ENCODE peak calls at places on chromosomes 2 and 18, in five cellular contexts. One of them, this sample, is unnamed. For H3K4me1, the result is how much of the 10 kb centered on the place peaks cover.

GRCh38 chr2:224892574-224893204 is 149.6 kb downstream of the DOCK10 start:
- DNase-seq in adipocyte: no peak
- DNase-seq in GM23248: peak
- DNase-seq in astrocyte: no peak
- DNase-seq in neural progenitor cell: peak
- DNase-seq in this sample: peak

GRCh38 chr2:38737925-38738324 is 13.2 kb downstream of the SRSF7 start:
- DNase-seq in adipocyte: no peak
- DNase-seq in GM23248: no peak
- DNase-seq in astrocyte: no peak
- DNase-seq in neural progenitor cell: no peak
- DNase-seq in this sample: no peak

GRCh38 chr2:15708865-15709820 is 117.5 kb downstream of the DDX1 start:
- DNase-seq in adipocyte: no peak
- DNase-seq in GM23248: no peak
- DNase-seq in astrocyte: no peak
- DNase-seq in neural progenitor cell: no peak
- DNase-seq in this sample: no peak

GRCh38 chr18:28116461-28116860 is 60.5 kb downstream of the CDH2 start:
- DNase-seq in adipocyte: no peak
- DNase-seq in GM23248: no peak
- DNase-seq in astrocyte: no peak
- DNase-seq in neural progenitor cell: no peak
- DNase-seq in this sample: no peak

GRCh38 chr18:69469444-69469919 is 68.8 kb downstream of the DOK6 start:
- DNase-seq in adipocyte: no peak
- DNase-seq in GM23248: peak
- DNase-seq in astrocyte: no peak
- DNase-seq in neural progenitor cell: peak
- DNase-seq in this sample: peak

GRCh38 chr2:227147023-227147422 is 17.0 kb downstream of the COL4A4 start:
- DNase-seq in adipocyte: no peak
- DNase-seq in GM23248: peak
- DNase-seq in astrocyte: peak
- DNase-seq in neural progenitor cell: no peak
- DNase-seq in this sample: no peak

GRCh38 chr2:75466708-75467311 is 93.9 kb downstream of the EVA1A start:
- DNase-seq in adipocyte: peak
- DNase-seq in GM23248: peak
- DNase-seq in astrocyte: no peak
- DNase-seq in neural progenitor cell: peak
- DNase-seq in this sample: peak

GRCh38 chr2:212032032-212032431 is 506.6 kb downstream of the ERBB4 start:
- DNase-seq in adipocyte: peak
- DNase-seq in GM23248: peak
- DNase-seq in astrocyte: peak
- DNase-seq in neural progenitor cell: no peak
- DNase-seq in this sample: no peak

GRCh38 chr2:168526641-168527040 is 70.6 kb downstream of the CERS6 start:
- DNase-seq in adipocyte: no peak
- DNase-seq in GM23248: peak
- DNase-seq in astrocyte: no peak
- DNase-seq in neural progenitor cell: no peak
- DNase-seq in this sample: no peak

GRCh38 chr18:8610442-8610801 is 1.2 kb downstream of the RAB12 start:
- DNase-seq in adipocyte: peak
- DNase-seq in GM23248: peak
- DNase-seq in astrocyte: no peak
- DNase-seq in neural progenitor cell: peak
- DNase-seq in this sample: no peak

GRCh38 chr2:133130548-133131246 is 437.6 kb downstream of the NCKAP5 start:
- DNase-seq in adipocyte: peak
- DNase-seq in GM23248: peak
- DNase-seq in astrocyte: peak
- DNase-seq in neural progenitor cell: no peak
- DNase-seq in this sample: no peak

GRCh38 chr2:95320986-95321767 is 24.0 kb downstream of the KCNIP3 start:
- DNase-seq in adipocyte: peak
- DNase-seq in GM23248: peak
- DNase-seq in astrocyte: no peak
- DNase-seq in neural progenitor cell: no peak
- DNase-seq in this sample: no peak

GRCh38 chr18:74496508-74497307 is 545 bp downstream of the CNDP2 start:
- DNase-seq in adipocyte: peak
- DNase-seq in GM23248: peak
- DNase-seq in astrocyte: peak
- DNase-seq in neural progenitor cell: peak
- DNase-seq in this sample: peak

GRCh38 chr2:110891626-110892025 is 159.3 kb downstream of the ACOXL start:
- DNase-seq in adipocyte: no peak
- DNase-seq in GM23248: no peak
- DNase-seq in astrocyte: no peak
- DNase-seq in neural progenitor cell: no peak
- DNase-seq in this sample: no peak

GRCh38 chr2:28979576-28980366 is 1.3 kb upstream of the TOGARAM2 start:
- DNase-seq in adipocyte: no peak
- DNase-seq in GM23248: no peak
- DNase-seq in astrocyte: no peak
- DNase-seq in neural progenitor cell: no peak
- DNase-seq in this sample: no peak

GRCh38 chr2:200618590-200619021 is 32.8 kb downstream of the AOX1 start:
- DNase-seq in adipocyte: peak
- DNase-seq in GM23248: peak
- DNase-seq in astrocyte: no peak
- DNase-seq in neural progenitor cell: peak
- DNase-seq in this sample: no peak

GRCh38 chr2:198930170-198930569 is 527.6 kb downstream of the SATB2 start:
- DNase-seq in adipocyte: no peak
- DNase-seq in GM23248: peak
- DNase-seq in astrocyte: no peak
- DNase-seq in neural progenitor cell: peak
- DNase-seq in this sample: peak

GRCh38 chr2:51705418-51705817 is 673.5 kb upstream of the NRXN1 start:
- DNase-seq in adipocyte: no peak
- DNase-seq in GM23248: no peak
- DNase-seq in astrocyte: no peak
- DNase-seq in neural progenitor cell: no peak
- DNase-seq in this sample: no peak

GRCh38 chr2:158619496-158619895 is 162.7 kb downstream of the PKP4 start:
- DNase-seq in adipocyte: peak
- DNase-seq in GM23248: peak
- DNase-seq in astrocyte: peak
- DNase-seq in neural progenitor cell: peak
- DNase-seq in this sample: no peak

GRCh38 chr18:72674710-72675109 is 130.6 kb upstream of the CBLN2 start:
- DNase-seq in adipocyte: no peak
- DNase-seq in GM23248: peak
- DNase-seq in astrocyte: no peak
- DNase-seq in neural progenitor cell: no peak
- DNase-seq in this sample: no peak

GRCh38 chr2:157468931-157469708 is 25.2 kb upstream of the CYTIP start:
- DNase-seq in adipocyte: peak
- DNase-seq in GM23248: peak
- DNase-seq in astrocyte: peak
- DNase-seq in neural progenitor cell: no peak
- DNase-seq in this sample: no peak

GRCh38 chr18:23703057-23703986 is 14.1 kb downstream of the LAMA3 start:
- DNase-seq in adipocyte: peak
- DNase-seq in GM23248: peak
- DNase-seq in astrocyte: peak
- DNase-seq in neural progenitor cell: peak
- DNase-seq in this sample: no peak

GRCh38 chr2:158034198-158034831 is 67.4 kb upstream of the UPP2 start:
- DNase-seq in adipocyte: peak
- DNase-seq in GM23248: peak
- DNase-seq in astrocyte: peak
- DNase-seq in neural progenitor cell: peak
- DNase-seq in this sample: peak

GRCh38 chr2:233424028-233424951 is 70.0 kb downstream of the DGKD start:
- DNase-seq in adipocyte: no peak
- DNase-seq in GM23248: no peak
- DNase-seq in astrocyte: no peak
- DNase-seq in neural progenitor cell: no peak
- DNase-seq in this sample: no peak

GRCh38 chr2:156999657-157000056 is 257.8 kb upstream of the GALNT5 start:
- DNase-seq in adipocyte: no peak
- DNase-seq in GM23248: no peak
- DNase-seq in astrocyte: no peak
- DNase-seq in neural progenitor cell: no peak
- DNase-seq in this sample: no peak

GRCh38 chr2:118431188-118431562 is 342.9 kb downstream of the INSIG2 start:
- DNase-seq in adipocyte: peak
- DNase-seq in GM23248: peak
- DNase-seq in astrocyte: peak
- DNase-seq in neural progenitor cell: no peak
- DNase-seq in this sample: no peak

GRCh38 chr2:192194866-192195547 is at the start of gene TMEFF2:
- DNase-seq in adipocyte: peak
- DNase-seq in GM23248: peak
- DNase-seq in astrocyte: peak
- DNase-seq in neural progenitor cell: peak
- DNase-seq in this sample: peak

GRCh38 chr2:187383043-187383800 is 64.8 kb downstream of the CALCRL start:
- DNase-seq in adipocyte: peak
- DNase-seq in GM23248: no peak
- DNase-seq in astrocyte: peak
- DNase-seq in neural progenitor cell: no peak
- DNase-seq in this sample: no peak

DNA sequence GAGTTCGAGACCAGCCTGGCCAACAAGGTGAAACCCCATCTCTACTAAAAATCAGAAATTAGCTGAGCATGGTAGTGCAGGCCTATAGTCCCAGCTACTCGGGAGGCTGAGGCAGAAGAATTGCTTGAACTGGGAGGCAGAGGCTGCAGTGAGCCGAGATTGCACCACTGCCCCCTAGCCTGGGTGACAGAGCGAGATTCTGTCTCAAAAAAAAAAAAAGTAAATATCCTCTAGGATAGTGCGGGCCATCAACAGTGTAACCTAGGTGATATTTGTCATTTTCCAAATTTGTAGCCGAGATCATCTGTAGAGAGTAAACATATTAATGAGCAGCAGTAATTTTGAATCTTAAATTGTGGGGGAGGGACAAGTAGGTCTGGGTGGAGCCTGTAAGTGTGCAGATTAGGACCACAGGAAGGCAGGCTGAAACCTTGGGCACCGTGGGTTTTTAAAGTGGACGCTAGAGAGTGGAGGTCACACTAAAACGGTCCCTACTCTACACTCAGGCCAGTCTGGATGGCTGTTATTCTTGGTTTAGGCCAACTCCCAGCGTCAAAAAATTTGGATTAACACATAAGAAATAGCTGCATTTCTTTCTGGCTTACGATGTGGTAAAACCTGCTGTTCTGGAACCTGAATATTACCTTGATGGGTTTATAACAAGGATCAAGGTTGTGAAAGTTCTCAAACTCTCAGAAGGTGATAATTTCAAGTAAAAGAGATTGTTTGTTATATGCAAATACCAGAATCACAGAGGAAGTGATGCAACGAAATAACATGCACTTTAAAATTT is 22.7 kb upstream of the TET3 start:
- DNase-seq in adipocyte: no peak
- DNase-seq in GM23248: no peak
- DNase-seq in astrocyte: no peak
- DNase-seq in neural progenitor cell: no peak
- DNase-seq in this sample: peak
- H3K4me1 ChIP-seq in adipocyte: under half
- H3K4me1 ChIP-seq in GM23248: under half
- H3K4me1 ChIP-seq in astrocyte: under half
- H3K4me1 ChIP-seq in neural progenitor cell: under half
- H3K4me1 ChIP-seq in this sample: under half

GRCh38 chr18:63109789-63110188 is 209.8 kb downstream of the BCL2 start:
- DNase-seq in adipocyte: no peak
- DNase-seq in GM23248: no peak
- DNase-seq in astrocyte: no peak
- DNase-seq in neural progenitor cell: no peak
- DNase-seq in this sample: no peak

GRCh38 chr18:63107931-63108330 is 211.6 kb downstream of the BCL2 start:
- DNase-seq in adipocyte: no peak
- DNase-seq in GM23248: no peak
- DNase-seq in astrocyte: no peak
- DNase-seq in neural progenitor cell: no peak
- DNase-seq in this sample: no peak

GRCh38 chr18:63105636-63106316 is 213.8 kb downstream of the BCL2 start:
- DNase-seq in adipocyte: no peak
- DNase-seq in GM23248: no peak
- DNase-seq in astrocyte: no peak
- DNase-seq in neural progenitor cell: no peak
- DNase-seq in this sample: no peak

GRCh38 chr18:63107171-63107850 is 212.3 kb downstream of the BCL2 start:
- DNase-seq in adipocyte: peak
- DNase-seq in GM23248: no peak
- DNase-seq in astrocyte: no peak
- DNase-seq in neural progenitor cell: no peak
- DNase-seq in this sample: no peak

DNA sequence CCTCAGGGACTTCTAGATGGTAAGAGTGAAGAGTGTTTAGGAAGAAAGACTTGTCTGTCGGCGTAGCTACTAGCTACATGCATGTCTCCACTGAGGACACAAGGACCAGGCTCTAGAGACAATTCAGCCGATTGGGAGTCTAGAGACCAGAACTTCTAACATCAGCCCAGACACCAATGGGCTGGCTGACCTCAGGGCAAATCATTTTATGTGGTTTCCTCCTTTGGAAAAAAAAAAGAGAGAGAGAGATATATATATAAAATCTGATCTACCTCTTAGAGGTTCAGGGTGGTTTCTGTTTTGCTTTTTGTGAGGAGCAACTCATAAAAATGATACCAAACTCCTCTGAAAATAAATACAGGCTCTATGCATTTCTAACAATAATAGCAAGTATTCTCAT is 212.8 kb downstream of the BCL2 start:
- DNase-seq in adipocyte: no peak
- DNase-seq in GM23248: no peak
- DNase-seq in astrocyte: no peak
- DNase-seq in neural progenitor cell: no peak
- DNase-seq in this sample: no peak
- H3K9ac ChIP-seq in adipocyte: no peak
- H3K9ac ChIP-seq in GM23248: no peak
- H3K9ac ChIP-seq in astrocyte: no peak
- H3K9ac ChIP-seq in neural progenitor cell: no peak
- H3K9ac ChIP-seq in this sample: no peak

DNA sequence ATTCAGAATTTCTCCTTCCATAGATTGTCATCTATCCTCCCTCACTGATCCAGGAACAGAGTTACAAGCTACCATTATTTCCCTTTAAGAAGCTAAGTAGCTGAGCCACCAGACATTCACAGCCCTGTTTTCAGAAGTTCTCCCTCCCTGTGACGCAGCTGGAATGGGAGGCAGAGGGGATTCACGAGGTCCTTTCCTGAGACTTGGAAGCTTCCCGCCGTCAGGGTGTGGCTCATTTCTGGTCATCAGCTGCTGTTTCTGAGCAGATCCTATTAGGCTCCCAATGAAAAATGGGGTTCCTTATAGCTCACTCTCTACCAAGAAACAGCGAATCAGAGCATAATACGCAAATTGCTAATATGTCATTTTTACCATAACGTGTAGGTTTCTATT is 559.4 kb upstream of the ID2 start:
- DNase-seq in adipocyte: no peak
- DNase-seq in GM23248: peak
- DNase-seq in astrocyte: no peak
- DNase-seq in neural progenitor cell: no peak
- DNase-seq in this sample: no peak
- H3K4me1 ChIP-seq in adipocyte: half or more
- H3K4me1 ChIP-seq in GM23248: under half
- H3K4me1 ChIP-seq in astrocyte: under half
- H3K4me1 ChIP-seq in neural progenitor cell: under half
- H3K4me1 ChIP-seq in this sample: under half

GRCh38 chr2:217936952-217937351 is 65.8 kb downstream of the TNS1 start:
- DNase-seq in adipocyte: no peak
- DNase-seq in GM23248: no peak
- DNase-seq in astrocyte: no peak
- DNase-seq in neural progenitor cell: no peak
- DNase-seq in this sample: no peak
- H3K9ac ChIP-seq in adipocyte: peak
- H3K9ac ChIP-seq in GM23248: peak
- H3K9ac ChIP-seq in astrocyte: peak
- H3K9ac ChIP-seq in neural progenitor cell: no peak
- H3K9ac ChIP-seq in this sample: no peak

This sample was measured in endodermal cell.